ENCODE peak calls at places on chromosomes 7 and 10, in five cellular contexts. Q is tibial nerve, D is Peyer's patch, Y is A549, F is right lobe of liver. W is an unnamed sample.

GRCh38 chr7:256981-257646 is 32.9 kb upstream of the FOXL3 start:
- DNase-seq in D (no peak), Y (no peak), Q (no peak), F (no peak), W (no peak)

GRCh38 chr7:106626376-106627293 is 34.3 kb downstream of the CCDC71L start:
- DNase-seq in F (no peak), Q (no peak), D (no peak), Y (no peak), W (no peak)

GRCh38 chr10:121138112-121138860 is 287.1 kb downstream of the WDR11 start:
- DNase-seq in Q (no peak), Y (no peak), F (no peak), D (no peak), W (no peak)

GRCh38 chr10:74047871-74048270 is 50.0 kb downstream of the VCL start:
- DNase-seq in Y (no peak), D (no peak), Q (no peak), F (no peak), W (no peak)

GRCh38 chr10:99880071-99880835 is 97.8 kb downstream of the ABCC2 start:
- DNase-seq in Q (no peak), D (no peak), F (no peak), Y (no peak), W (no peak)

GRCh38 chr7:47787249-47788069 is 160.8 kb downstream of the PKD1L1 start:
- DNase-seq in D (no peak), F (no peak), Y (no peak), Q (no peak), W (no peak)

GRCh38 chr10:113139695-113140094 is 189.6 kb downstream of the TCF7L2 start:
- DNase-seq in Y (no peak), Q (no peak), F (no peak), D (no peak), W (no peak)

GRCh38 chr7:41256186-41256945 is 446.5 kb downstream of the INHBA start:
- DNase-seq in F (no peak), Q (no peak), Y (no peak), D (no peak), W (no peak)

GRCh38 chr7:37336259-37336658 is 112.4 kb downstream of the ELMO1 start:
- DNase-seq in Q (no peak), Y (no peak), D (peak; percentile 72), F (no peak), W (peak; percentile 40)

GRCh38 chr7:10998984-10999757 is 25.5 kb downstream of the PHF14 start:
- DNase-seq in D (no peak), Q (no peak), F (no peak), Y (no peak), W (no peak)

GRCh38 chr7:94423865-94424264 is 29.2 kb downstream of the COL1A2 start:
- DNase-seq in F (no peak), Q (no peak), D (no peak), Y (no peak), W (no peak)

GRCh38 chr10:459743-460142 is 229.7 kb downstream of the DIP2C start:
- DNase-seq in Q (no peak), D (no peak), Y (no peak), F (no peak), W (no peak)

GRCh38 chr10:124544711-124545110 is 83.1 kb downstream of the LHPP start:
- DNase-seq in F (no peak), Q (no peak), D (no peak), Y (no peak), W (no peak)

GRCh38 chr10:72642318-72642717 is 16.4 kb upstream of the MICU1 start:
- DNase-seq in Q (no peak), D (no peak), F (no peak), Y (no peak), W (no peak)

GRCh38 chr10:75358835-75359421 is 42.6 kb downstream of the ZNF503 start:
- DNase-seq in Q (no peak), Y (peak; percentile 55), F (no peak), D (no peak), W (no peak)

GRCh38 chr10:129057856-129058663 is 409.0 kb upstream of the MGMT start:
- DNase-seq in D (peak; percentile 64), F (no peak), Y (no peak), Q (no peak), W (no peak)

GRCh38 chr7:141533149-141533949 is 17.9 kb upstream of the AGK start:
- DNase-seq in Q (peak; percentile 80), D (peak; percentile 77), F (peak; percentile 58), Y (peak; percentile 66), W (no peak)

GRCh38 chr7:10592604-10593003 is 381.1 kb upstream of the PHF14 start:
- DNase-seq in Y (no peak), D (no peak), F (no peak), Q (no peak), W (no peak)

GRCh38 chr7:44220732-44221131 is 20.0 kb downstream of the YKT6 start:
- DNase-seq in F (no peak), D (no peak), Y (no peak), Q (no peak), W (no peak)

GRCh38 chr7:41292457-41292856 is 410.4 kb downstream of the INHBA start:
- DNase-seq in Q (no peak), F (no peak), Y (no peak), D (no peak), W (no peak)

GRCh38 chr10:113458461-113458860 is 94.4 kb upstream of the HABP2 start:
- DNase-seq in D (no peak), Q (no peak), F (no peak), Y (no peak), W (no peak)

GRCh38 chr10:29496341-29497162 is 138.2 kb downstream of the SVIL start:
- DNase-seq in Y (peak; percentile 73), F (peak; percentile 81), Q (peak; percentile 67), D (peak; percentile 83), W (peak; percentile 64)

GRCh38 chr7:43844257-43844656 is 25.1 kb downstream of the MRPS24 start:
- DNase-seq in Y (no peak), D (peak; percentile 13), F (no peak), Q (no peak), W (no peak)

GRCh38 chr7:66173856-66174255 is 31.3 kb upstream of the TPST1 start:
- DNase-seq in F (no peak), D (no peak), Q (no peak), Y (no peak), W (no peak)

GRCh38 chr10:44289125-44289524 is 95.8 kb downstream of the CXCL12 start:
- DNase-seq in Q (no peak), D (no peak), F (no peak), Y (no peak), W (no peak)

DNA sequence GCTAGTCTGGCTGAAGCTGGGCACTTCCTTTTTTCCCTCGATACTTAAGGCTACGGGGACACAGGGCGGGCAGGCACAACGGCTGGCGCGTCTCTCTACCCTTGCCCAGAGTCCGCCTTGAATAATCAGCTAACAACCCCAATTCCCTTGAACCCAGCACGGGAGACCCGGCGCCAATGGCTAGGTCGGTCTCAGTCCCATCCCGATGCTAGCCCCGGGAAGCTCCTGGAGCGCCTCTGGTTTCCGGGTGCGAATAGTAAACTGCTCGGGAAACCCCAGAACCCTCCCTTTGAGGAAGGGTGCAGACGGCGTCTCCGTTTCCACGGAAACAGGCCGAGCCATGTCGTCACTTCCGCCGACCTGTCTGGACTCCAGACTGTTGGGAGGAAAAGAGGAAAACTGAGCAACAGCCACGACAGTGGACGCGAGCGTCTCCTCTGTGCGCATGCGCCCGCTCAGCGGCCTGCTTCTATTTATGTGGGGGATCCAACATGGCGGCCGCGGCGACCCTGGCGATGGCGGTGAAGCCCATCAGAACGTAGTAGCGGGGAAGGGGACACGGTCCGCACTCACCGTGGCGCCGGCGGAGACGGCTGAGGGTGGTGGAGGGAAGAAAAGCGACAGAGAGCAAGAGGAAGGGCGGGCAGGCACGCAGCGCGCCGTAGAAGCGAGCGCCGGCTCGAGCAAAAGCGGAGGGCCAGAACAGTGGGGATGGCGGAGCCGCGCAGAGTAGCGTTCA is at the start of gene UBN2:
- DNase-seq in D (peak; percentile 98), Y (peak; percentile 98), F (peak; percentile 98), Q (peak; percentile 91), W (peak; percentile 98)
- TF ChIP-seq POLR2A in D (peak; percentile 71), Y (peak; percentile 93), F (peak; percentile 56), Q (peak; percentile 76), W (no peak)

GRCh38 chr10:21757601-21757901 is 223.5 kb downstream of the MLLT10 start:
- DNase-seq in F (no peak), D (no peak), Y (no peak), Q (no peak), W (no peak)

GRCh38 chr10:21756707-21757600 is 222.9 kb downstream of the MLLT10 start:
- DNase-seq in F (no peak), Q (no peak), D (no peak), Y (no peak), W (no peak)

GRCh38 chr10:21751341-21752310 is 217.6 kb downstream of the MLLT10 start:
- DNase-seq in Y (no peak), Q (no peak), F (no peak), D (peak; percentile 64), W (no peak)

GRCh38 chr10:21753497-21754270 is 219.7 kb downstream of the MLLT10 start:
- DNase-seq in D (no peak), Q (no peak), F (no peak), Y (no peak), W (no peak)

GRCh38 chr10:21754410-21755011 is 220.5 kb downstream of the MLLT10 start:
- DNase-seq in Q (no peak), Y (no peak), F (no peak), D (no peak), W (no peak)
- H3K27ac ChIP-seq in Q (no peak overlapping the region), Y (no peak overlapping the region), F (no peak overlapping the region), D (no peak overlapping the region), W (no peak overlapping the region)

GRCh38 chr7:87359366-87359765 is 13.9 kb downstream of the CROT start:
- DNase-seq in D (no peak), F (no peak), Q (no peak), Y (no peak), W (no peak)
- TF ChIP-seq CTCF in D (no peak), F (no peak), Q (no peak), Y (no peak), W (no peak)

DNA sequence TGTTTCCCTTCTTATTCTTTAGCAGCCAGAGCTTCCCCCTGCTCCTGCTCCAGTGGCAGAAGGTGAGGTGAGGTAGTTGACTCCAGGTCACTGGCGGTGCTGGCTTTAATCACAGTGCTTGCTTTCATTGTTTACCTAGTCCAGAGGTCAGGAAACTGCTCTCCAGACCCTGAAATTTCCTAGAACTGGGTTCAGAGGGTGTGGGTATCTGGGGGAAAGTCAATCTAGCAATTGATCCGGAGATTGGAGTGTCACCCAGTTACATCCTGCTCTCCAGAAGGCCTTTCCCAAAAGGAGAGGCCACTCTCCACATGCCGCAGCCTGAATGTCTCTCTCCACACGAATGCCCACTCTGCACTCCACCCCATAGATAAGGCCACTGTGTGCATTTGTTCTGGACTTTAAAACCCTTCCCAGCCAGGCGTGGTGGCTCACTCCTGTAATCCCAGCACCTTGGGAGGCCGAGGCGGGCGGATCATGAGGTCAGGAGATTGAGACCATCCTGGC is 2.1 kb upstream of the MBL2 start:
- DNase-seq in Y (no peak), F (peak; percentile 93), Q (no peak), D (no peak), W (no peak)
- TF ChIP-seq POLR2A in Y (no peak), F (peak; percentile 27), Q (no peak), D (no peak), W (no peak)

GRCh38 chr7:18638594-18639452 is 143.3 kb downstream of the HDAC9 start:
- DNase-seq in F (no peak), Q (peak; percentile 15), Y (no peak), D (no peak), W (no peak)
- H3K27ac ChIP-seq in F (peak overlapping the region; percentile 21), Q (peak overlapping the region; percentile 56), Y (no peak overlapping the region), D (no peak overlapping the region), W (peak overlapping the region; percentile 36)